ENCODE peak calls at places on chromosome 13, in four cellular contexts. L is A549, W is HepG2, M is K562. E is an unnamed sample.

GRCh38 chr13:40679586-40679985 is 13.1 kb upstream of the FOXO1 start:
- DNase-seq in M (no peak), W (no peak), L (no peak), E (no peak)

GRCh38 chr13:112601351-112601750 is 13.4 kb upstream of the TUBGCP3 start:
- DNase-seq in W (no peak), M (no peak), L (no peak), E (no peak)

GRCh38 chr13:50636007-50636704 is 207.3 kb downstream of the DLEU7 start:
- DNase-seq in W (no peak), L (no peak), M (peak; percentile 8), E (no peak)

GRCh38 chr13:90477194-90477593 is 870.3 kb upstream of the MIR17HG start:
- DNase-seq in L (no peak), W (no peak), M (no peak), E (no peak)

GRCh38 chr13:75136151-75136550 is 345.8 kb downstream of the TBC1D4 start:
- DNase-seq in W (no peak), M (no peak), L (no peak), E (no peak)

GRCh38 chr13:67278230-67278629 is 48.1 kb upstream of the PCDH9 start:
- DNase-seq in W (no peak), M (no peak), L (no peak), E (peak; percentile 85)

GRCh38 chr13:96460571-96460970 is 370.7 kb downstream of the HS6ST3 start:
- DNase-seq in L (no peak), W (no peak), M (no peak), E (no peak)

GRCh38 chr13:111480976-111481375 is 160.5 kb downstream of the TEX29 start:
- DNase-seq in W (no peak), L (no peak), M (no peak), E (no peak)

GRCh38 chr13:48600374-48601364 is 53.1 kb upstream of the CYSLTR2 start:
- DNase-seq in L (no peak), W (peak; percentile 32), M (no peak), E (peak; percentile 71)

GRCh38 chr13:24254151-24254810 is 55.1 kb upstream of the C1QTNF9 start:
- DNase-seq in W (no peak), M (no peak), L (no peak), E (no peak)

GRCh38 chr13:105428816-105429215 is 1106.6 kb downstream of the EFNB2 start:
- DNase-seq in L (no peak), W (no peak), M (no peak), E (peak; percentile 66)

GRCh38 chr13:44726777-44727176 is 150.6 kb upstream of the TSC22D1 start:
- DNase-seq in L (no peak), W (no peak), M (no peak), E (no peak)

GRCh38 chr13:110312669-110313031 is 5.6 kb downstream of the COL4A2 start:
- DNase-seq in W (no peak), M (no peak), L (peak; percentile 27), E (peak; percentile 93)

GRCh38 chr13:114109646-114110045 is 22.8 kb downstream of the RASA3 start:
- DNase-seq in L (no peak), W (no peak), M (no peak), E (no peak)

GRCh38 chr13:99071211-99071610 is 93.3 kb upstream of the DOCK9 start:
- DNase-seq in M (no peak), W (no peak), L (no peak), E (no peak)

GRCh38 chr13:99074693-99075092 is 96.8 kb upstream of the DOCK9 start:
- DNase-seq in W (no peak), M (no peak), L (no peak), E (no peak)

GRCh38 chr13:99071666-99072065 is 93.8 kb upstream of the DOCK9 start:
- DNase-seq in W (no peak), M (no peak), L (no peak), E (no peak)

GRCh38 chr13:99072941-99073340 is 95.1 kb upstream of the DOCK9 start:
- DNase-seq in L (no peak), M (no peak), W (no peak), E (no peak)

GRCh38 chr13:99072356-99072755 is 94.5 kb upstream of the DOCK9 start:
- DNase-seq in M (no peak), L (no peak), W (no peak), E (no peak)
- TF ChIP-seq MAZ in M (no peak), L (no peak), W (no peak), E (no peak)

GRCh38 chr13:35976126-35976525 is 155.1 kb downstream of the DCLK1 start:
- DNase-seq in M (no peak), W (no peak), L (no peak), E (no peak)

GRCh38 chr13:35979378-35979911 is 151.7 kb downstream of the DCLK1 start:
- DNase-seq in W (no peak), L (no peak), M (no peak), E (peak; percentile 83)

GRCh38 chr13:35983206-35983605 is 148.0 kb downstream of the DCLK1 start:
- DNase-seq in W (no peak), M (no peak), L (no peak), E (no peak)

GRCh38 chr13:35984287-35984686 is 146.9 kb downstream of the DCLK1 start:
- DNase-seq in M (no peak), W (no peak), L (no peak), E (no peak)

GRCh38 chr13:35978607-35979316 is 152.4 kb downstream of the DCLK1 start:
- DNase-seq in W (peak; percentile 42), M (peak; percentile 36), L (peak; percentile 40), E (peak; percentile 69)
- TF ChIP-seq MAZ in W (no peak), M (no peak), L (no peak), E (no peak)

GRCh38 chr13:37427843-37428494 is 170.6 kb downstream of the POSTN start:
- DNase-seq in L (no peak), W (no peak), M (no peak), E (no peak)
- TF ChIP-seq MAZ in L (no peak), W (no peak), M (no peak), E (no peak)

GRCh38 chr13:92362717-92363116 is 863.9 kb upstream of the GPC6 start:
- DNase-seq in W (no peak), L (no peak), M (no peak), E (peak; percentile 7)
- TF ChIP-seq MAZ in W (no peak), L (no peak), M (no peak), E (no peak)

DNA sequence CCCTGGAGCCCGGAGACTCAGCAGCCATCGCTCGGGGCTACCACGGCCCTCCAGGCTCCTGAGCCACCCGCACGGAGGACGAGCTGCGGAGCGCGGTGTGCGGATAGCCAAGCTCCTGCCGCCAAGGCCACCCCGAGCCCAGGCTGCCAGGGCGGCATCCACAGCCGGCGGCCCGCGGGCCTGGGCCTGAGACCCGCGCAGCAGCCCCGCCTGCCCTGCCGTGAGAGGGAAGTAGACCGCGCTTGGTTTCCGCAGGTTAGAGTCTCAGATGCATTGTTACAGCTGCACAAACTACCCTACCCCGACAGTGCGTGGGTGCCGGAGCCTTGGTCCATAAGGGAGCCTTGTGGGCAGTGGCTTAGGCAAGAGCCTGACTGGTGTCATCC is 253.8 kb upstream of the SGCG start:
- DNase-seq in M (no peak), L (no peak), W (no peak), E (no peak)
- TF ChIP-seq MAZ in M (no peak), L (no peak), W (no peak), E (no peak)

DNA sequence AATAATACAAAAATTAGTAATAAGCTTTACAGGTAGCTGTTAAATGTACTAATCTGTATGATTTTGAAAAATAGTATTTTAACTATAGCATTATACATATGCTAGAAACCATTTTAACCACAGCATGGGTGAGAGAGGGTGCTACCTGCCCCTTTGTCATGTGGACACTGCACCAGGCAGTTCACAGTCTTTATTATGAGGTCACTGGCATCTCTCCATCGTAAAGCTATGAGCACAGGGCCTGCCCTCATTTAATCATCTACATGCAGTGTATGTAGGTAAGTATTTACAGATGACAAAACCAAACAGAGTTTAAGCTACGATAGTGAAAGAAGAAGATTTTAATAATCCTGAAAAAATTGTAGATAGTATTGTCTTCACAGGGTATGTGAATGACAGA is 21.7 kb downstream of the EDNRB start:
- DNase-seq in W (no peak), M (no peak), L (no peak), E (no peak)
- TF ChIP-seq MAZ in W (no peak), M (no peak), L (no peak), E (no peak)

DNA sequence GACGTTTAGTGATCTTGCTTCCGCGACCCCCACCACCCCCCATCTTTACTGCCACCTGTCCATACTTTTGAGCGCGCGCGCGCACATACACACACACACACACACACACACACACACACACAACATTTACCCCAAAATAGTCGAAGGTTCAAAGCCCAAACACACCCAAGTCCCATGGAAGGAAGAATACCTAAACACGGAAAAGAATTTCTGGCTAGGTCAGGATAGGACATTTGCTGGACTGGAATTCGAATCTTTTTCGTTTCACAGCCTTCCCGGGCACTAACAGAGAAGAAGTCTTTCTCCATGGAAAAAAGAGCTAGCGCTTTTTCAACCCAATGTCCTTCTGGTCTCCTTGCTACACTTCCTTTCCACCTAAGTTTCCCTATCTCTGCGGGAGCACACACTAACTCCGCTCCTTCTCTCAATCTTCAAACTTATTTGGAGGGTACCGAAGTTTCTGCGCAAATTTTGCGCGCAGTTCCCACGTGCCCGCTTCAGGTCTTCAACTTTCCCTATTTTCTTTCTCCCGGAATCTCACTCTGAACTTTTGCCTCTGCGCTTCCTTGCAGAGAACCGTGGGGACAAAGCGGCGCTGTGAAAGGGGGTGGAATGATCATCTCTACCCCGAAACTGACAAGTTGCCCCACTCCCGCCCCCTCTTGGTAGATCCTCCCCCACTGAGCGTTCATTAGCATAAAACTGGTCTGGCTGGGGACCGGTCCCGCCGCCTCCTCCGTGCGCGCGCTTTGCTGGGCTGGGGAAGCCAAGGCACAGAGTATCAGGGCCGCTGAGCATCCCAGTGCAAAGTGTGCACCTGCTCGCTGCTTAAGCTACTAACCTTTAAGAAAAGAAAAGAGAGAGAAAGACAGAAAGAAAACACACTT is 2.7 kb downstream of the DACH1 start:
- DNase-seq in W (no peak), M (no peak), L (no peak), E (no peak)
- TF ChIP-seq MAZ in W (no peak), M (no peak), L (no peak), E (no peak)

DNA sequence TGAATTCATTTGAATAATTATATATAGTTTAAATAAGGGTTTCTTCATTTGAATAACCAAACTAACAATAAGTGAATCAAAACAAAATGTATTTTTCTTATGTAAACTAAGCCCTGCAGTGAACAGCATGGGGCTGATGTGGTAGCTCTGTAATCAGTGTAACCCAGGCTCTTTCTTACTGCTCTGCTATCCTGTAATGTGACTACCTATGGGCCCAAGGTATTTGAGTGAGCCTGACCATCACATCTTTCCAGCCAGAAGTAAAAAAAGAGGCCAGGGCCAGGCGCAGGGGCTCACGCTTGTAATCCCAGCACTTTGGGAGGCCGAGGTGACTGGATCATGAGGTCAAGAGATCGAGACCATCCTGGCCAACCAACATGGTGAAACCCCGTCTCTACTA is 494.6 kb downstream of the DCT start:
- DNase-seq in M (no peak), L (no peak), W (no peak), E (no peak)
- TF ChIP-seq MAZ in M (no peak), L (no peak), W (no peak), E (no peak)

GRCh38 chr13:64855506-64855905 is 2374.6 kb downstream of the PCDH9 start:
- DNase-seq in L (no peak), M (no peak), W (no peak), E (peak; percentile 37)
- TF ChIP-seq MAZ in L (no peak), M (no peak), W (no peak), E (no peak)

E was measured in IMR-90.